ENCODE peak calls at places on chromosomes 2 and 18, in four cellular contexts. P is SK-MEL-5, K is nephron progenitor cell, N is smooth muscle cell of the brain vasculature. Y is an unnamed sample.

GRCh38 chr2:49261791-49262190 is 107.5 kb upstream of the FSHR start:
- DNase-seq in N (no peak), K (no peak), P (no peak), Y (no peak)

GRCh38 chr2:40543381-40543780 is 91.5 kb upstream of the SLC8A1 start:
- DNase-seq in N (no peak), K (no peak), P (no peak), Y (no peak)

GRCh38 chr2:134190807-134191203 is 63.1 kb upstream of the MGAT5 start:
- DNase-seq in K (no peak), N (no peak), P (no peak), Y (no peak)

GRCh38 chr2:48306409-48307284 is 223.3 kb upstream of the STON1 start:
- DNase-seq in N (no peak), P (no peak), K (no peak), Y (no peak)

GRCh38 chr2:152646264-152646663 is 71.0 kb downstream of the PRPF40A start:
- DNase-seq in N (no peak), P (no peak), K (no peak), Y (no peak)

GRCh38 chr2:224347181-224348051 is 54.5 kb downstream of the FAM124B start:
- DNase-seq in N (no peak), K (no peak), P (no peak), Y (peak; percentile 60)

GRCh38 chr2:50116096-50116495 is 915.8 kb downstream of the NRXN1 start:
- DNase-seq in K (no peak), P (no peak), N (no peak), Y (no peak)

GRCh38 chr2:109302319-109302718 is 173.3 kb downstream of the SH3RF3 start:
- DNase-seq in N (no peak), K (no peak), P (no peak), Y (no peak)

GRCh38 chr2:167237478-167237877 is 349.2 kb downstream of the XIRP2 start:
- DNase-seq in N (no peak), K (no peak), P (no peak), Y (no peak)

GRCh38 chr2:229714080-229714735 is at the start of gene DNER:
- DNase-seq in P (peak; percentile 25), K (peak; percentile 78), N (no peak), Y (no peak)

GRCh38 chr2:32061973-32062861 is 1.1 kb upstream of the SPAST start:
- DNase-seq in P (peak; percentile 83), K (peak; percentile 15), N (no peak), Y (peak; percentile 48)

GRCh38 chr18:11309172-11309571 is 159.8 kb upstream of the PIEZO2 start:
- DNase-seq in K (no peak), N (no peak), P (peak; percentile 68), Y (no peak)

GRCh38 chr2:22450831-22451230 is 934.1 kb upstream of the KLHL29 start:
- DNase-seq in N (no peak), K (no peak), P (peak; percentile 86), Y (peak; percentile 83)

GRCh38 chr18:35671952-35672603 is 90.5 kb downstream of the GALNT1 start:
- DNase-seq in P (no peak), K (no peak), N (no peak), Y (no peak)

GRCh38 chr18:69528439-69528838 is 127.8 kb downstream of the DOK6 start:
- DNase-seq in N (no peak), K (no peak), P (no peak), Y (no peak)

GRCh38 chr2:72367530-72368225 is 220.0 kb upstream of the CYP26B1 start:
- DNase-seq in N (peak; percentile 3), K (no peak), P (peak; percentile 92), Y (peak; percentile 26)

GRCh38 chr2:216539120-216539519 is 40.5 kb downstream of the RPL37A start:
- DNase-seq in K (no peak), P (no peak), N (no peak), Y (no peak)

GRCh38 chr2:111986116-111986900 is 68.8 kb upstream of the TMEM87B start:
- DNase-seq in N (no peak), K (no peak), P (peak; percentile 99), Y (peak; percentile 84)

GRCh38 chr2:63993871-63994270 is 25.4 kb downstream of the VPS54 start:
- DNase-seq in N (no peak), P (peak; percentile 46), K (no peak), Y (peak; percentile 60)

GRCh38 chr2:132384491-132385186 is 32.0 kb upstream of the GPR39 start:
- DNase-seq in P (no peak), K (no peak), N (no peak), Y (no peak)

GRCh38 chr2:83103602-83104001 is 1355.5 kb downstream of the SUCLG1 start:
- DNase-seq in P (no peak), K (no peak), N (no peak), Y (no peak)

GRCh38 chr2:27370816-27371620 is 602 bp downstream of the SNX17 start:
- DNase-seq in K (peak; percentile 36), P (peak; percentile 43), N (no peak), Y (peak; percentile 15)

GRCh38 chr2:206031162-206031784 is 54.7 kb downstream of the INO80D start:
- DNase-seq in P (peak; percentile 17), N (no peak), K (no peak), Y (peak; percentile 86)

GRCh38 chr18:58572181-58572580 is 56.7 kb downstream of the ALPK2 start:
- DNase-seq in K (no peak), P (no peak), N (peak; percentile 74), Y (no peak)

GRCh38 chr2:43675646-43676321 is 445 bp downstream of the C1GALT1C1L start:
- DNase-seq in N (no peak), K (no peak), P (no peak), Y (no peak)

GRCh38 chr18:36702398-36703010 is 126.3 kb downstream of the TPGS2 start:
- DNase-seq in K (no peak), P (no peak), N (no peak), Y (no peak)

GRCh38 chr2:40803900-40804299 is 352.0 kb upstream of the SLC8A1 start:
- DNase-seq in K (no peak), P (no peak), N (no peak), Y (no peak)

GRCh38 chr2:207993141-207993763 is 32.1 kb downstream of the PLEKHM3 start:
- DNase-seq in N (no peak), K (no peak), P (no peak), Y (no peak)

GRCh38 chr2:57696016-57696415 is 350.6 kb upstream of the VRK2 start:
- DNase-seq in K (no peak), N (no peak), P (peak; percentile 59), Y (peak; percentile 69)

GRCh38 chr2:29528891-29529520 is 392.4 kb downstream of the ALK start:
- DNase-seq in K (no peak), P (no peak), N (no peak), Y (no peak)

GRCh38 chr2:119625226-119625625 is 53.8 kb upstream of the TMEM177 start:
- DNase-seq in K (no peak), N (no peak), P (no peak), Y (no peak)

GRCh38 chr2:6665093-6665721 is 200.5 kb downstream of the CMPK2 start:
- DNase-seq in P (no peak), K (no peak), N (no peak), Y (no peak)

GRCh38 chr2:127560201-127560928 is 24.9 kb downstream of the MYO7B start:
- DNase-seq in K (no peak), N (no peak), P (no peak), Y (no peak)

GRCh38 chr2:222052934-222053367 is 245.8 kb downstream of the PAX3 start:
- DNase-seq in P (peak; percentile 51), K (peak; percentile 28), N (no peak), Y (no peak)

GRCh38 chr2:48906640-48907039 is 151.1 kb upstream of the LHCGR start:
- DNase-seq in K (no peak), P (no peak), N (no peak), Y (no peak)

GRCh38 chr18:79401494-79402208 is 5.9 kb downstream of the NFATC1 start:
- DNase-seq in P (no peak), K (peak; percentile 9), N (no peak), Y (no peak)

GRCh38 chr2:102285368-102285767 is 26.0 kb upstream of the IL1RL1 start:
- DNase-seq in P (no peak), K (no peak), N (no peak), Y (no peak)

GRCh38 chr18:43665239-43665788 is 388.0 kb upstream of the SYT4 start:
- DNase-seq in P (no peak), K (no peak), N (no peak), Y (no peak)

GRCh38 chr2:196840171-196840570 is 31.0 kb upstream of the C2orf66 start:
- DNase-seq in N (no peak), K (no peak), P (no peak), Y (no peak)

GRCh38 chr2:230967113-230967512 is 28.8 kb upstream of the SPATA3 start:
- DNase-seq in N (no peak), K (no peak), P (no peak), Y (no peak)